ENCODE peak calls at places on chromosomes 1 and 21, in nine cellular contexts. A, T, C, U, G, J, P, O and L are unnamed samples.

GRCh38 chr1:162397039-162397448 is 14.9 kb downstream of the SH2D1B start:
- DNase-seq in A (peak; percentile 63), T (no peak), C (no peak), U (no peak), G (no peak), J (no peak), P (no peak), O (no peak), L (no peak)

GRCh38 chr1:899636-900317 is 23.9 kb upstream of the SAMD11 start:
- DNase-seq in A (no peak), T (no peak), C (no peak), U (no peak), G (no peak), J (no peak), P (no peak), O (no peak), L (no peak)

GRCh38 chr1:205152505-205152904 is 30.7 kb upstream of the RBBP5 start:
- DNase-seq in A (no peak), T (no peak), C (no peak), U (no peak), G (no peak), J (no peak), P (no peak), O (no peak), L (no peak)

GRCh38 chr1:38246955-38247952 is 200.7 kb upstream of the POU3F1 start:
- DNase-seq in A (peak; percentile 31), T (no peak), C (no peak), U (no peak), G (no peak), J (no peak), P (no peak), O (no peak), L (peak; percentile 75)

GRCh38 chr1:57637155-57637554 is 213.3 kb upstream of the DAB1 start:
- DNase-seq in A (no peak), T (no peak), C (no peak), U (no peak), G (no peak), J (no peak), P (no peak), O (no peak), L (peak; percentile 27)

GRCh38 chr1:42936309-42937078 is 22.2 kb downstream of the SLC2A1 start:
- DNase-seq in A (peak; percentile 68), T (no peak), C (no peak), U (no peak), G (peak; percentile 31), J (peak; percentile 10), P (no peak), O (no peak), L (no peak)

GRCh38 chr1:215636258-215636965 is 69.3 kb downstream of the KCTD3 start:
- DNase-seq in A (peak; percentile 77), T (no peak), C (no peak), U (no peak), G (no peak), J (peak; percentile 83), P (no peak), O (no peak), L (no peak)

GRCh38 chr1:49106438-49106837 is 329.7 kb upstream of the BEND5 start:
- DNase-seq in A (no peak), T (no peak), C (no peak), U (no peak), G (no peak), J (no peak), P (no peak), O (no peak), L (no peak)

GRCh38 chr1:170620164-170620563 is 43.8 kb upstream of the PRRX1 start:
- DNase-seq in A (no peak), T (no peak), C (no peak), U (no peak), G (no peak), J (no peak), P (no peak), O (no peak), L (peak; percentile 5)

GRCh38 chr1:23915470-23915869 is 2.3 kb upstream of the CNR2 start:
- DNase-seq in A (no peak), T (no peak), C (no peak), U (no peak), G (no peak), J (no peak), P (no peak), O (no peak), L (no peak)

GRCh38 chr1:11432526-11432925 is 46.4 kb upstream of the DISP3 start:
- DNase-seq in A (no peak), T (no peak), C (no peak), U (no peak), G (no peak), J (no peak), P (no peak), O (no peak), L (no peak)

GRCh38 chr21:42753804-42754203 is 100.4 kb downstream of the PDE9A start:
- DNase-seq in A (no peak), T (no peak), C (no peak), U (no peak), G (no peak), J (no peak), P (no peak), O (no peak), L (no peak)

GRCh38 chr1:207826557-207827487 is 75.0 kb downstream of the CD46 start:
- DNase-seq in A (peak; percentile 52), T (no peak), C (no peak), U (no peak), G (peak; percentile 84), J (no peak), P (no peak), O (no peak), L (peak; percentile 40)

GRCh38 chr1:47682198-47682597 is 244.4 kb downstream of the FOXD2 start:
- DNase-seq in A (no peak), T (no peak), C (no peak), U (no peak), G (peak; percentile 22), J (no peak), P (no peak), O (no peak), L (no peak)

GRCh38 chr1:39696448-39696847 is 5.2 kb upstream of the HPCAL4 start:
- DNase-seq in A (no peak), T (no peak), C (no peak), U (no peak), G (no peak), J (no peak), P (no peak), O (no peak), L (no peak)

GRCh38 chr1:109385417-109385816 is 12.3 kb downstream of the SORT1 start:
- DNase-seq in A (no peak), T (no peak), C (no peak), U (no peak), G (no peak), J (peak; percentile 75), P (no peak), O (no peak), L (no peak)

GRCh38 chr1:117678246-117678977 is 72.6 kb downstream of the TENT5C start:
- DNase-seq in A (no peak), T (no peak), C (no peak), U (no peak), G (peak; percentile 66), J (no peak), P (no peak), O (no peak), L (no peak)

GRCh38 chr1:84598846-84599741 is 24.9 kb upstream of the CTBS start:
- DNase-seq in A (peak; percentile 82), T (no peak), C (no peak), U (no peak), G (no peak), J (no peak), P (no peak), O (no peak), L (peak; percentile 80)